ENCODE peak calls at places on chromosomes 11 and 22, in five cellular contexts. O is LoVo; L is stimulated activated CD4-positive, alpha-beta T cell treated with anti-CD3 and anti-CD28 coated beads, Interleukin-1b, Interleukin-23, amount 100 ng/mL, for 24 hours; T is SW480; U is iris pigment epithelial cell. W is an unnamed sample.

GRCh38 chr22:25380141-25380747 is 160.8 kb downstream of the CRYBB2 start:
- DNase-seq in O (peak; percentile 33), L (no peak), T (no peak), U (no peak), W (no peak)

GRCh38 chr11:115933564-115933963 is 429.3 kb upstream of the CADM1 start:
- DNase-seq in O (no peak), L (no peak), T (no peak), U (no peak), W (no peak)

GRCh38 chr22:17960695-17961442 is 63.5 kb downstream of the MICAL3 start:
- DNase-seq in O (no peak), L (no peak), T (no peak), U (no peak), W (no peak)

GRCh38 chr11:108733479-108734116 is 68.7 kb downstream of the DDX10 start:
- DNase-seq in O (no peak), L (no peak), T (no peak), U (peak; percentile 89), W (no peak)

GRCh38 chr11:125215205-125215565 is 50.6 kb downstream of the PKNOX2 start:
- DNase-seq in O (no peak), L (no peak), T (no peak), U (no peak), W (no peak)

GRCh38 chr22:49307071-49307830 is 520.4 kb downstream of the BRD1 start:
- DNase-seq in O (no peak), L (no peak), T (no peak), U (no peak), W (no peak)

GRCh38 chr11:15775051-15775541 is 581.2 kb downstream of the SOX6 start:
- DNase-seq in O (no peak), L (no peak), T (no peak), U (no peak), W (no peak)

GRCh38 chr11:71407356-71407755 is 40.8 kb downstream of the DHCR7 start:
- DNase-seq in O (no peak), L (no peak), T (no peak), U (no peak), W (no peak)

GRCh38 chr22:19109198-19110063 is 12.8 kb downstream of the DGCR2 start:
- DNase-seq in O (peak; percentile 4), L (no peak), T (no peak), U (peak; percentile 91), W (peak; percentile 22)

GRCh38 chr11:122758974-122759373 is 79.3 kb upstream of the CRTAM start:
- DNase-seq in O (no peak), L (no peak), T (no peak), U (peak; percentile 26), W (no peak)

GRCh38 chr11:47391711-47392432 is 13.5 kb upstream of the SPI1 start:
- DNase-seq in O (no peak), L (no peak), T (no peak), U (no peak), W (no peak)